ENCODE peak calls at places on chromosomes 6 and 20, in eight cellular contexts. V is progenitor cell of endocrine pancreas; W is CD4-positive, alpha-beta T cell; N is RWPE1; G is T-helper 1 cell; C is astrocyte of the cerebellum; L is neural progenitor cell; T is fibroblast of pulmonary artery. R is an unnamed sample.

GRCh38 chr6:132814716-132815570 is 574 bp downstream of the RPS12 start:
- DNase-seq in V (no peak), W (no peak), N (no peak), G (no peak), C (no peak), L (no peak), T (peak), R (no peak)

GRCh38 chr6:147222160-147222838 is 18.1 kb downstream of the STXBP5 start:
- DNase-seq in V (no peak), W (no peak), N (peak), G (no peak), C (peak), L (no peak), T (peak), R (no peak)

GRCh38 chr6:89927788-89928565 is 33.7 kb downstream of the GJA10 start:
- DNase-seq in V (no peak), W (no peak), N (no peak), G (no peak), C (no peak), L (peak), T (peak), R (no peak)

GRCh38 chr6:12324096-12324495 is 33.9 kb downstream of the EDN1 start:
- DNase-seq in V (no peak), W (no peak), N (peak), G (no peak), C (peak), L (no peak), T (peak), R (no peak)

GRCh38 chr6:48036316-48036715 is 74.7 kb downstream of the PTCHD4 start:
- DNase-seq in V (no peak), W (no peak), N (no peak), G (no peak), C (peak), L (no peak), T (peak), R (no peak)

GRCh38 chr20:10954137-10954840 is 280.5 kb upstream of the JAG1 start:
- DNase-seq in V (no peak), W (no peak), N (peak), G (no peak), C (peak), L (no peak), T (no peak), R (no peak)

GRCh38 chr20:48292806-48293205 is 507.5 kb upstream of the SULF2 start:
- DNase-seq in V (no peak), W (no peak), N (peak), G (no peak), C (no peak), L (peak), T (no peak), R (no peak)

GRCh38 chr6:5403619-5404018 is 142.3 kb downstream of the FARS2 start:
- DNase-seq in V (no peak), W (no peak), N (no peak), G (no peak), C (no peak), L (no peak), T (no peak), R (no peak)

GRCh38 chr6:83467620-83468036 is 36.8 kb upstream of the ME1 start:
- DNase-seq in V (no peak), W (no peak), N (no peak), G (no peak), C (no peak), L (no peak), T (no peak), R (peak)

GRCh38 chr20:50305636-50306477 is 115.2 kb downstream of the CEBPB start:
- DNase-seq in V (no peak), W (no peak), N (no peak), G (no peak), C (no peak), L (no peak), T (peak), R (no peak)

GRCh38 chr6:7073810-7074525 is 33.8 kb upstream of the RREB1 start:
- DNase-seq in V (no peak), W (peak), N (no peak), G (peak), C (no peak), L (no peak), T (no peak), R (no peak)

GRCh38 chr6:147586044-147586443 is 77.6 kb downstream of the SAMD5 start:
- DNase-seq in V (no peak), W (no peak), N (no peak), G (no peak), C (peak), L (no peak), T (peak), R (no peak)

GRCh38 chr6:152750694-152751093 is at the start of gene VIP:
- DNase-seq in V (peak), W (no peak), N (peak), G (no peak), C (peak), L (peak), T (peak), R (no peak)

GRCh38 chr20:61332016-61332975 is 80.2 kb downstream of the CDH4 start:
- DNase-seq in V (no peak), W (no peak), N (no peak), G (no peak), C (no peak), L (no peak), T (no peak), R (no peak)

GRCh38 chr6:43912598-43913387 is 142.8 kb downstream of the VEGFA start:
- DNase-seq in V (no peak), W (no peak), N (no peak), G (no peak), C (no peak), L (no peak), T (no peak), R (no peak)

GRCh38 chr6:63448229-63448628 is 124.1 kb upstream of the LOC128125822 start:
- DNase-seq in V (no peak), W (no peak), N (no peak), G (no peak), C (no peak), L (no peak), T (no peak), R (no peak)

GRCh38 chr20:8021541-8022269 is 2.1 kb upstream of the TMX4 start:
- DNase-seq in V (no peak), W (no peak), N (no peak), G (no peak), C (no peak), L (no peak), T (no peak), R (no peak)

GRCh38 chr6:79686698-79687309 is 55.7 kb downstream of the SH3BGRL2 start:
- DNase-seq in V (no peak), W (no peak), N (no peak), G (no peak), C (no peak), L (no peak), T (no peak), R (no peak)

GRCh38 chr6:121748376-121748775 is 312.9 kb downstream of the GJA1 start:
- DNase-seq in V (no peak), W (no peak), N (no peak), G (no peak), C (peak), L (peak), T (peak), R (no peak)

GRCh38 chr6:10303806-10304520 is 110.9 kb downstream of the TFAP2A start:
- DNase-seq in V (no peak), W (no peak), N (no peak), G (no peak), C (no peak), L (no peak), T (no peak), R (no peak)

GRCh38 chr20:47212606-47213207 is 143.8 kb downstream of the ZMYND8 start:
- DNase-seq in V (no peak), W (no peak), N (no peak), G (no peak), C (no peak), L (no peak), T (no peak), R (no peak)

GRCh38 chr6:108362455-108362854 is 67.6 kb downstream of the AFG1L start:
- DNase-seq in V (no peak), W (no peak), N (no peak), G (no peak), C (no peak), L (no peak), T (no peak), R (no peak)

GRCh38 chr6:169904051-169904922 is 152.9 kb downstream of the ERMARD start:
- DNase-seq in V (no peak), W (no peak), N (no peak), G (no peak), C (no peak), L (no peak), T (no peak), R (no peak)

GRCh38 chr6:16670183-16670582 is 91.1 kb downstream of the ATXN1 start:
- DNase-seq in V (no peak), W (no peak), N (no peak), G (no peak), C (no peak), L (no peak), T (no peak), R (no peak)

GRCh38 chr6:108850669-108851467 is 2.6 kb downstream of the ARMC2 start:
- DNase-seq in V (no peak), W (no peak), N (no peak), G (no peak), C (no peak), L (no peak), T (no peak), R (no peak)

GRCh38 chr20:39576786-39577185 is 614.6 kb downstream of the DHX35 start:
- DNase-seq in V (no peak), W (no peak), N (no peak), G (no peak), C (no peak), L (no peak), T (no peak), R (no peak)

GRCh38 chr20:61929971-61930666 is 135.6 kb downstream of the TAF4 start:
- DNase-seq in V (no peak), W (no peak), N (no peak), G (no peak), C (no peak), L (no peak), T (no peak), R (no peak)

R was measured in ascending aorta.